ENCODE peak calls at places on chromosomes 1 and 21, in ten cellular contexts. I, E, B, X, P, D, W, L, Z and G are unnamed samples.

GRCh38 chr1:62712625-62713243 is 24.5 kb upstream of the DOCK7 start:
- DNase-seq in B (no peak), X (no peak), L (peak), W (no peak), D (no peak), E (no peak), P (no peak), I (no peak), Z (no peak), G (peak)

GRCh38 chr1:8464377-8464776 is 146.5 kb downstream of the SLC45A1 start:
- DNase-seq in D (no peak), L (no peak), X (no peak), P (no peak), B (no peak), W (no peak), E (no peak), Z (peak), I (no peak), G (no peak)

GRCh38 chr1:48817505-48818114 is 40.9 kb upstream of the BEND5 start:
- DNase-seq in P (peak), L (peak), E (peak), I (no peak), X (no peak), W (peak), D (peak), B (peak), Z (peak), G (peak)

GRCh38 chr1:58586296-58586695 is 9.2 kb upstream of the TACSTD2 start:
- DNase-seq in X (no peak), B (no peak), L (no peak), D (no peak), Z (no peak), P (no peak), E (no peak), W (peak), I (no peak), G (no peak)

GRCh38 chr1:223845810-223846667 is at the start of gene TP53BP2:
- DNase-seq in W (peak), X (peak), P (peak), B (peak), Z (peak), L (peak), I (peak), D (peak), E (peak), G (peak)

GRCh38 chr1:85612704-85613361 is 32.3 kb downstream of the CCN1 start:
- DNase-seq in Z (peak), X (no peak), E (no peak), P (peak), B (no peak), I (no peak), D (peak), W (peak), L (peak), G (peak)

GRCh38 chr21:19713324-19713723 is 1284.9 kb upstream of the NCAM2 start:
- DNase-seq in Z (no peak), L (no peak), B (no peak), E (no peak), I (no peak), D (no peak), P (no peak), W (no peak), X (no peak), G (no peak)

GRCh38 chr1:209900734-209901133 is 37.3 kb upstream of the SYT14 start:
- DNase-seq in Z (no peak), W (peak), E (no peak), B (no peak), L (peak), P (no peak), X (no peak), I (no peak), D (peak), G (peak)

GRCh38 chr1:51327386-51327785 is 3.0 kb downstream of the TTC39A start:
- DNase-seq in P (no peak), E (no peak), D (peak), L (peak), I (no peak), B (no peak), W (peak), Z (no peak), X (no peak), G (no peak)

GRCh38 chr1:116920211-116920610 is 10.5 kb downstream of the PTGFRN start:
- DNase-seq in X (no peak), B (no peak), L (peak), W (no peak), P (no peak), I (no peak), D (no peak), E (no peak), Z (no peak), G (peak)

GRCh38 chr21:33127154-33127893 is 57.4 kb downstream of the OLIG1 start:
- DNase-seq in P (peak), W (peak), I (no peak), D (peak), Z (peak), L (peak), X (peak), E (no peak), B (peak), G (peak)

GRCh38 chr1:70044832-70045231 is 160.5 kb downstream of the LRRC40 start:
- DNase-seq in Z (no peak), X (no peak), L (peak), D (peak), P (no peak), W (peak), B (no peak), I (no peak), E (no peak), G (peak)

GRCh38 chr1:47643506-47644215 is 205.8 kb downstream of the FOXD2 start:
- DNase-seq in X (no peak), W (no peak), B (no peak), E (no peak), L (no peak), I (no peak), P (no peak), Z (no peak), D (no peak), G (no peak)

GRCh38 chr1:199546323-199546722 is 481.2 kb upstream of the NR5A2 start:
- DNase-seq in E (no peak), D (no peak), I (no peak), B (no peak), Z (no peak), P (no peak), L (peak), W (no peak), X (no peak), G (peak)

GRCh38 chr1:199549424-199549823 is 478.1 kb upstream of the NR5A2 start:
- DNase-seq in E (no peak), W (no peak), D (no peak), I (no peak), P (no peak), X (no peak), B (no peak), L (no peak), Z (no peak), G (no peak)

GRCh38 chr1:199550384-199551067 is 477.0 kb upstream of the NR5A2 start:
- DNase-seq in E (no peak), L (no peak), I (no peak), B (no peak), X (no peak), P (no peak), D (peak), Z (peak), W (peak), G (no peak)

DNA sequence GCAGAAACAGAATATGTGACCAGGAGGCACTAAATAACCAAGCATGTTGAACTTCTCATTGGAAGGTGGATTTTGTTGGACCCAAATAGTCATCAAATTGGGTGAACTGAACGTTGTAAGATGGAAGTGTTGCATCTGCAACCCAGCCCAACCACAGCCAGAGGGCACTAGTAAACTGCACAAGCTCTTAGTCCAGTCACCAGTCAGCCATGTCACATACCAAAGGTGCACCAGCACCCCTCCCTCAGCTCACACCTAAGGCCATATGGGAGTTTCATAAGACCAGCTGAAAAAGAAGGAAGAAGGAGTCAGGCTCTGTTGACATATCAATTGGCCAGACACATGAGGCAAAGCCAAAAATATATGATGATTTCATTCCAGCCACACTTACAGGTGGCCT is 481.7 kb upstream of the NR5A2 start:
- DNase-seq in X (no peak), D (no peak), Z (no peak), W (peak), L (peak), B (no peak), I (no peak), E (no peak), P (peak), G (peak)
- TF ChIP-seq CTCF in X (no peak), D (peak), Z (no peak), W (peak), L (peak), B (no peak), I (no peak), E (no peak), P (peak), G (peak)

GRCh38 chr1:98103617-98104284 is 182.9 kb upstream of the DPYD start:
- DNase-seq in W (peak), X (no peak), Z (no peak), P (no peak), L (peak), B (no peak), I (no peak), E (no peak), D (peak), G (peak)

GRCh38 chr1:98099501-98099900 is 178.7 kb upstream of the DPYD start:
- DNase-seq in E (no peak), X (no peak), W (no peak), B (no peak), D (peak), Z (no peak), I (no peak), P (no peak), L (no peak), G (no peak)

GRCh38 chr1:98102369-98103030 is 181.7 kb upstream of the DPYD start:
- DNase-seq in E (no peak), L (no peak), B (no peak), W (peak), I (no peak), D (peak), Z (no peak), X (no peak), P (no peak), G (no peak)

GRCh38 chr1:98098473-98098872 is 177.6 kb upstream of the DPYD start:
- DNase-seq in D (no peak), B (no peak), W (no peak), X (no peak), E (no peak), P (no peak), L (no peak), Z (no peak), I (no peak), G (no peak)

DNA sequence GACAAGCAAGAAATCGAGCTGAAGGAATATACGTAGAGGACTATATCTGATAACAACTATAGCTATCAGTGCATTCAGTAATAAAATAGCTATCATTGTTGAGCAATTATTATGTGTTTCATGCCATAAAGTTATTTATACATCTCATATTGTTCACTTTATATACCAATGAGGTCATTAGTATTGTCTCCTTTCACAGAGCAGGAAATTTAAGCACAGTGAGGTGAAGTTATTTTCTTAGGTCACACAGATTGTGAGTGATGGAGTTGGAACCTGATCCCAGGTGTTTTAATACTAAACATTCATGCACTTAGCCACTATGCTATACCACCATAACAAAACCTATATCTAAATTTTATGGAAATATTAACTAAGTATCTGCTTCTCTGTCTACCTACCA is 180.5 kb upstream of the DPYD start:
- DNase-seq in Z (no peak), X (no peak), L (no peak), I (no peak), B (no peak), E (no peak), W (no peak), D (no peak), P (no peak), G (no peak)
- TF ChIP-seq CTCF in Z (no peak), X (no peak), L (no peak), I (no peak), B (no peak), E (no peak), W (no peak), D (no peak), P (no peak), G (no peak)

GRCh38 chr1:14440166-14440565 is 158.3 kb upstream of the KAZN start:
- DNase-seq in W (no peak), B (no peak), P (no peak), I (no peak), L (no peak), Z (no peak), E (no peak), D (no peak), X (no peak), G (no peak)

GRCh38 chr1:14437410-14437913 is 161.0 kb upstream of the KAZN start:
- DNase-seq in W (no peak), P (no peak), B (no peak), D (no peak), I (no peak), X (no peak), Z (no peak), L (no peak), E (no peak), G (no peak)

GRCh38 chr1:14438127-14438769 is 160.2 kb upstream of the KAZN start:
- DNase-seq in X (no peak), D (no peak), L (no peak), P (no peak), B (no peak), I (no peak), W (no peak), Z (no peak), E (no peak), G (no peak)

GRCh38 chr1:14439015-14439414 is 159.5 kb upstream of the KAZN start:
- DNase-seq in X (no peak), L (no peak), B (no peak), E (no peak), Z (no peak), W (no peak), I (no peak), D (no peak), P (no peak), G (no peak)

GRCh38 chr1:14435368-14436023 is 163.0 kb upstream of the KAZN start:
- DNase-seq in P (peak), W (no peak), D (no peak), X (no peak), L (no peak), B (no peak), Z (peak), I (no peak), E (no peak), G (no peak)
- TF ChIP-seq CTCF in P (peak), W (no peak), D (no peak), X (no peak), L (no peak), B (peak), Z (peak), I (no peak), E (no peak), G (no peak)

DNA sequence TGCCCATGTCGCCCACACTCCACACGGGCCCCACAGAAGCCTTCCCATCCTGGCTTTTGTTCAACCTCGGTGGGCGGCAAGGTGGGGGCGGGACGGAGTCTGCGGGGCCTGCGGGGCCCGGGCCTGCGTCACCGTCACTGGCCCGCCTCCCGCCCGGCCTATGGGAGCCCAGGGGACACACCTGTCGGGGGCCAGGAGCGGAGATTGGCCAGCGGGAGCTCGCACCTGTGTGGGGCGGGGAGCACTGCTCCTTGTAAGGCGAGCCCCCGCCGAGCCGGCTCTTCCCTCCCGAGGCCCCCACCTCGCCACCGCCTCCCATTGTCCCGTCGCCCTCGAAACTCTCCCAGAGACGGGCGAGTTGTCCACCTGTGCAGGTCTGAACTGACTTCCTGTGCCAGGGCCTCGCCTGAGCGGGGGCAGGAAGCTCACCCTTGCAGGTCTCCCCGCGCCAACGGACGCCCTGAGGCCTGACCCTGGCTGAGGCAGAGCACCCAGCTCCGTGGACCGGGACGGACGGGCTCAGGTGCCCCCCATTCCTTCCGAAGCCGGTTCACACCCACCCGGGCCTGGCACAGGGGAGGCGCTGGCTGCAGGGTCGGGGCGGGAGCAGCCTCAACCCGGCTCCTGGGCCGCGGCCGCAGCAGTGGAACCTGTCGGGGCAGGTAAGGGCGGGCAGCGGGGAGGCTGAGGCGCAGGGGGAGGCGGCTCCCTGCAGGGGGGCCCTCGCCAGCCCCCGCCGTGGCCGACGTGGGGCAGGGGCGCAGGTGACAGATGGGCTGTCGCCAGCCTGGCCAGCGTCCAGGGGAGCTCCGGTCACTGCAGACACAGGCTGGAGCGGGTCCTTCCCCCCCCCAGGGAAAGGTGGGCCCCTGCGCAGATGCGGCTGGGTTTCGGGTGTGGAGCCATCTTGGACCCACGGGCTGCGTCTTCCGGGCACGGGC is 10.8 kb upstream of the TTLL10 start:
- DNase-seq in I (no peak), D (no peak), Z (no peak), L (peak), P (peak), W (no peak), X (no peak), B (no peak), E (no peak), G (peak)
- TF ChIP-seq CTCF in I (no peak), D (no peak), Z (no peak), L (no peak), P (no peak), W (no peak), X (no peak), B (no peak), E (no peak), G (no peak)

DNA sequence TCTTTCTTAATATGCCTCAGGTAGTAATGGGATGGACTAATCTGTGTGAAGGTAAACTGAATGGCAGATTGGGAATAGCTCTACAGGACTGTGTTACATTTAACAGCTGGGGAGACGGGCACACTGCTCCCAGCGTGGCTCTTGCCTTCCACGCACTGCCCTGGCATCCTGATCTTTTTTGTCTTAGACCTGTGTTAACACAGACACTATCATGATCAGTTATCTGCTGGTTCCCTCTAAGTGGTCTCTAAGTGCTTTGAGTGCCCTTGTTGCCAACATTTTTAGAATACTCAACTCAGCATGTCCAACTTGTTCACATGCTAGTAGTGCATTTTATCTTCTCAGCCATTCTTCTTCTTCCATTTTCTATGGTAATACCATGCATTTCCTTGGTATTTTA is 208.1 kb downstream of the RYR2 start:
- DNase-seq in E (no peak), D (no peak), Z (peak), P (no peak), W (no peak), B (no peak), I (no peak), L (no peak), X (no peak), G (no peak)
- TF ChIP-seq CTCF in E (no peak), D (no peak), Z (no peak), P (no peak), W (no peak), B (no peak), I (no peak), L (no peak), X (no peak), G (no peak)

DNA sequence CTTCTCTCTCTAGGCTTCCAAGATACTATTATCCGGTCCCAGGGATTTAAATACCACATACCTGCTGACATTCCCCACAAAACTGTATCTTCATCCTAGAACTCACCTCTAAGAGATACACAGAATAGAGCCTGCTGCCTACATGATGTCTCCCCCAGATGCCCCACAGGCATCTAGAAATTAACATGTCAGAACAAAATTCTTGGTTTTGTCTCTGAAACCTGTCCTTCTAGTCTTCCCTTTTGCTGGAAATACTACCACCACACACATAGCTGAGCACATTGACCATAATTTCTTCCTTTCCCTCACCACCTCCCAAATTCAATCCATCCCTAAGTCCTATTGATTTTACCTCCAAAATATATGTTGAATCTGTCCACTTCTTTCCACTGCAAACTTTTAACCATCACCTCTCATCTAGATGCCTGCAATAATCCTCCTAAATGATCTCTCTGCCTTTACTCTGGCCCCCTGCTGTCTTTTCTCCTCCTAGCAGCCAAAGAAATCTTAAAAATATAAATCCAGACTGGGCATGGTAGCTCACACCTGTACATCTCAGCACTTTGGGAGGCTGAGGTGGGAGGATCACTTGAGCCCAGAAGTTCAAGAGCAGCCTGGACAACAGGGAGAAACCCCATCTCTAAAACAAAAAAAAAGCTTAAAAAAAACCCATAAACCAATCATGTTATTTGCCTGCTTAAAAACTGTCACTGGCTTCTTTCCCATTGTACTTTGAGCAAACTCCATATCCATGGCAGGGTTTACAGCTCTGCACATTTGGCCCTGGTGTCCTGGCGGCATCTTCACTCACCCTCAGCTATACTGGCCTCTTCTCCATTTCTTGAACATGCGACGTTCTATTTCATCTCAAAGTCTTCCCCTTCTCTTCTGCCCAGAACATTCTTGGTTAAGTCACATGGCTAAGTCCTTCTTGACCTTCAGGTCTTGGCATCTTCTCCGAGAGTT is 6.2 kb upstream of the FAM76A start:
- DNase-seq in D (peak), E (no peak), L (peak), B (no peak), I (no peak), W (peak), X (no peak), Z (no peak), P (no peak), G (peak)
- TF ChIP-seq CTCF in D (peak), E (no peak), L (peak), B (peak), I (no peak), W (peak), X (peak), Z (peak), P (no peak), G (peak)